ENCODE peak calls at places on chromosomes 7 and 10, in five cellular contexts. I, Q, B, O and A are unnamed samples.

GRCh38 chr10:132043861-132044695 is 21.7 kb upstream of the JAKMIP3 start:
- DNase-seq in I (no peak), Q (no peak), B (no peak), O (no peak), A (no peak)

GRCh38 chr7:23490357-23491131 is 20.3 kb upstream of the IGF2BP3 start:
- DNase-seq in I (peak; percentile 64), Q (peak; percentile 50), B (no peak), O (peak; percentile 57), A (peak; percentile 73)

GRCh38 chr7:40944981-40945585 is 757.8 kb downstream of the INHBA start:
- DNase-seq in I (no peak), Q (no peak), B (no peak), O (no peak), A (no peak)

GRCh38 chr7:67137464-67137863 is 140.8 kb downstream of the TYW1 start:
- DNase-seq in I (no peak), Q (no peak), B (peak; percentile 17), O (no peak), A (no peak)

GRCh38 chr10:61354538-61354937 is 98.6 kb downstream of the TMEM26 start:
- DNase-seq in I (no peak), Q (no peak), B (no peak), O (no peak), A (no peak)

GRCh38 chr10:119449760-119450461 is 92.6 kb downstream of the RGS10 start:
- DNase-seq in I (no peak), Q (no peak), B (peak; percentile 59), O (peak; percentile 91), A (peak; percentile 66)

GRCh38 chr7:151394076-151395035 is 15.5 kb downstream of the WDR86 start:
- DNase-seq in I (no peak), Q (no peak), B (no peak), O (no peak), A (no peak)

GRCh38 chr7:98178762-98179490 is 32.3 kb upstream of the BHLHA15 start:
- DNase-seq in I (no peak), Q (no peak), B (no peak), O (no peak), A (no peak)

GRCh38 chr7:139084709-139085108 is 24.8 kb downstream of the ZC3HAV1 start:
- DNase-seq in I (no peak), Q (no peak), B (no peak), O (no peak), A (no peak)

GRCh38 chr10:14826430-14826829 is 11.4 kb downstream of the CDNF start:
- DNase-seq in I (no peak), Q (no peak), B (no peak), O (no peak), A (no peak)

DNA sequence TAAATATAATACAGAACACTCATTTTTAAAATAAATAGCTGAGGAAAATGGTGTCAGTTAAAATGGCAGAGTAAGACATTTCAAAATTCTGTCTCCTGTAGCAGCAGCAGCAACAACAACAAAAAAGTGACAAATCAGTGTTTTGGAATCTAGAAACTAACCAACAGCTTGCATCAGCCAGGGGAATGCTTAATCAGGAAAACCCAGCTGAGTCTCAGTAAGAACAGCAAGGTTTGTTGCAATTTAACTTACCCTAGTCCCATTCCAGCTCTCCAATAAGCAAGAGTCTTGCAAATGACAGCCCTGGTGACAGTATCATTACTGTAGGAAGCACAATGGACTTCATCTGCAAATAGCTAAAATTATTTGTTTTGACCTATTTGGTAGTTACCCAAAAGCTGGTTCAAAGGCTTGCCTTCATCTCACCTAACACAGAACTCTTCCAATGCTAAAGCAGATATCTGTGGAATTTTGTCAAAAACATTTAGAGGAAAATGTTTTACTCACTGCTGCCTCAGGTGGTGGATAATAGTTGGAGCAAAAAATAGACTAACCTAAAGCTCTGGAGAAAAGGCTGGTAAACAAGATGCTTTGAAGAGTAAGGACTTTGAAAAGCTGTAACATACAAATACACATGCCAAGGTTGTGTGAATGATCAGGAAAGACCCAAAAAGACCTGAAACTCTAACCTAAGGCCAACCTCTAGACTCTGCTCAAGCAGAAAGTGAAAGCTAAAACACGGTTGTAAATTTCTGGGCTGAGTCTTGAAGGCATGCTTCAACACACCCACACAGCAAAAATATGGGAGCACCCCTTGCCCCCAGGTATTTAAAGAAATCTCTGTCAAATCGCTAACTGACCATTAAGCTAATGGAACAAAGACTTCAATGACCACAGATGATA is 9.9 kb upstream of the ARHGAP22 start:
- DNase-seq in I (no peak), Q (no peak), B (peak; percentile 34), O (peak; percentile 63), A (peak; percentile 79)
- TF ChIP-seq CTCF in I (no peak), Q (peak; percentile 65), B (peak; percentile 32), O (peak; percentile 50), A (peak; percentile 33)

GRCh38 chr7:134695321-134695860 is 48.7 kb downstream of the BPGM start:
- DNase-seq in I (no peak), Q (no peak), B (no peak), O (no peak), A (peak; percentile 83)

GRCh38 chr7:134696261-134696660 is 49.6 kb downstream of the BPGM start:
- DNase-seq in I (no peak), Q (no peak), B (no peak), O (no peak), A (no peak)

GRCh38 chr7:134694767-134695166 is 48.1 kb downstream of the BPGM start:
- DNase-seq in I (no peak), Q (no peak), B (no peak), O (no peak), A (no peak)

GRCh38 chr7:134693256-134693655 is 46.6 kb downstream of the BPGM start:
- DNase-seq in I (no peak), Q (no peak), B (peak; percentile 96), O (peak; percentile 77), A (peak; percentile 94)

GRCh38 chr7:134694299-134694698 is 47.6 kb downstream of the BPGM start:
- DNase-seq in I (peak; percentile 65), Q (peak; percentile 35), B (no peak), O (no peak), A (no peak)
- TF ChIP-seq CTCF in I (peak; percentile 65), Q (peak; percentile 51), B (peak; percentile 21), O (peak; percentile 34), A (peak; percentile 18)

GRCh38 chr10:124138883-124139348 is 45.5 kb upstream of the CHST15 start:
- DNase-seq in I (no peak), Q (no peak), B (no peak), O (no peak), A (no peak)
- TF ChIP-seq CTCF in I (no peak), Q (no peak), B (no peak), O (no peak), A (no peak)

GRCh38 chr10:85047979-85048378 is 719.6 kb downstream of the CCSER2 start:
- DNase-seq in I (no peak), Q (no peak), B (no peak), O (no peak), A (no peak)

GRCh38 chr10:85039311-85039710 is 710.9 kb downstream of the CCSER2 start:
- DNase-seq in I (no peak), Q (no peak), B (no peak), O (no peak), A (no peak)

GRCh38 chr10:85045046-85045445 is 716.7 kb downstream of the CCSER2 start:
- DNase-seq in I (no peak), Q (no peak), B (no peak), O (no peak), A (no peak)

GRCh38 chr10:85047170-85047834 is 718.9 kb downstream of the CCSER2 start:
- DNase-seq in I (no peak), Q (no peak), B (no peak), O (no peak), A (no peak)

DNA sequence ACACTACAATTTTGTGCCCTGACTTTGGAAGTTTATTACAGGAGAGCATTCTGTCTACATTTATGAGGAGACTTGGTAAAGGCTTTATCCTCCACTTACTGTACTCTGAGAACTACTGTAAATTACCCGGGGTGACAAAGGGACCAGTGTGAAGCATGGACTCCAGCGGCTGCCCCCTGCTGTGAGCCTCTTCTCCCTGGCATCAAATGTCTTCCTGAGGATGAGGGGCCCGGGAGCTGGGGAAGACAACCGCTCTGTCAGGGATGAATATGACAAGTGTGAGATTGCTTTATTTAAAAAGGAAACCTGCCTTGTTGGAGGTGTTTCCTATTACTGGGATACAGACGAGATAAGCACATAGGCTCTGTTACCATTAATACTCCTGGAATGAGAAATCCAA is 714.8 kb downstream of the CCSER2 start:
- DNase-seq in I (no peak), Q (no peak), B (no peak), O (no peak), A (no peak)
- TF ChIP-seq CTCF in I (no peak), Q (no peak), B (no peak), O (no peak), A (no peak)

GRCh38 chr10:113980408-113981087 is 63.1 kb upstream of the ADRB1 start:
- DNase-seq in I (no peak), Q (no peak), B (no peak), O (no peak), A (no peak)
- TF ChIP-seq CTCF in I (peak; percentile 14), Q (no peak), B (no peak), O (peak; percentile 26), A (peak; percentile 15)

DNA sequence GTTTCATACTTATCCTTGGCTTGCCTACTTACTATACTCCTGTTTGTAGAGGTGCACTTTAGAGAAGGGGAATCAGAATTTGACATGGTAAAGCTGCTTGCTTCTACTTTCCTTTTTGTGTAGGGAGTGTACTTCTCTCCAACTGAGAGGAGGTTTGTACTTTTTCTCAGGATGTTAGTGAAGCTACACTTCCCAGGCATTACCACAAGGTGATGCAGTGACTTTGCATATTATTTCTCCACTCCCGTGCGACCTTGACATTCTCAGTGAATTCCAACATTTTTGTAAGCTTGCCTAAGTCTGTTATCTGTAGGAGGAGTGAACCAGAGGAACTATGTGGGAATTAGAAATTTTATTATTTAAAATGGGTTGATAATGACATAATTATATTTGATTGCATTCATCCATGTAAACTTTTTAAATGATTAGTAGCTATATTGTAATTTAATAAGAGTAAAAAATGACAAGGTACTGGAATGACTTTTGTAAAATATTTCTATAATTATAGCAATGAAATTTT is 5.2 kb downstream of the TAX1BP1 start:
- DNase-seq in I (no peak), Q (peak; percentile 21), B (peak; percentile 84), O (peak; percentile 54), A (peak; percentile 63)
- TF ChIP-seq CTCF in I (peak; percentile 58), Q (no peak), B (peak; percentile 80), O (peak; percentile 66), A (peak; percentile 64)